ENCODE peak calls at places on chromosomes 2 and 18, in ten cellular contexts. V is A673, W is endothelial cell of umbilical vein, D is WERI-Rb-1, O is neural progenitor cell, F is cardiac muscle cell, Z is psoas muscle, J is body of pancreas, G is heart left ventricle, Q is Peyer's patch. K is an unnamed sample.

GRCh38 chr2:152050915-152051314 is 47.9 kb downstream of the CACNB4 start:
- DNase-seq in V (no peak), W (no peak), D (no peak), O (no peak), F (no peak), Z (no peak), J (no peak), G (no peak), Q (no peak), K (no peak)

GRCh38 chr2:101200714-101201113 is 49.5 kb upstream of the TBC1D8 start:
- DNase-seq in V (no peak), W (peak; percentile 74), D (no peak), O (no peak), F (peak; percentile 6), Z (no peak), J (no peak), G (no peak), Q (no peak), K (peak; percentile 69)

GRCh38 chr2:219688560-219689445 is 61.4 kb downstream of the SLC4A3 start:
- DNase-seq in V (no peak), W (no peak), D (no peak), O (no peak), F (peak; percentile 89), Z (no peak), J (no peak), G (peak; percentile 64), Q (no peak), K (peak; percentile 96)

GRCh38 chr2:161952722-161953322 is 121.2 kb downstream of the DPP4 start:
- DNase-seq in V (no peak), W (no peak), D (no peak), O (no peak), F (no peak), Z (no peak), J (no peak), G (no peak), Q (no peak), K (no peak)

GRCh38 chr2:159613515-159614336 is 2.6 kb downstream of the BAZ2B start:
- DNase-seq in V (peak; percentile 61), W (peak; percentile 72), D (no peak), O (no peak), F (peak; percentile 44), Z (no peak), J (no peak), G (no peak), Q (no peak), K (peak; percentile 65)

GRCh38 chr2:34031097-34031496 is 432.0 kb upstream of the FAM98A start:
- DNase-seq in V (no peak), W (no peak), D (no peak), O (peak; percentile 6), F (no peak), Z (no peak), J (no peak), G (no peak), Q (no peak), K (no peak)

GRCh38 chr2:159804941-159805340 is 6.9 kb upstream of the CD302 start:
- DNase-seq in V (no peak), W (no peak), D (no peak), O (no peak), F (no peak), Z (no peak), J (peak; percentile 11), G (no peak), Q (no peak), K (no peak)

GRCh38 chr2:191565647-191566198 is 112.2 kb upstream of the NABP1 start:
- DNase-seq in V (no peak), W (no peak), D (no peak), O (no peak), F (peak; percentile 13), Z (no peak), J (no peak), G (no peak), Q (peak; percentile 52), K (no peak)

GRCh38 chr2:67463810-67464209 is 66.7 kb downstream of the ETAA1 start:
- DNase-seq in V (no peak), W (peak; percentile 17), D (no peak), O (no peak), F (no peak), Z (no peak), J (no peak), G (no peak), Q (no peak), K (peak; percentile 92)

GRCh38 chr2:79084495-79085135 is 3.2 kb downstream of the REG1B start:
- DNase-seq in V (no peak), W (no peak), D (no peak), O (no peak), F (no peak), Z (no peak), J (peak; percentile 58), G (no peak), Q (no peak), K (no peak)

GRCh38 chr18:48136051-48136543 is 205.6 kb upstream of the SMAD2 start:
- DNase-seq in V (no peak), W (no peak), D (peak; percentile 54), O (peak; percentile 37), F (no peak), Z (peak; percentile 59), J (peak; percentile 28), G (peak; percentile 58), Q (no peak), K (no peak)

GRCh38 chr2:21793461-21793860 is 669.7 kb downstream of the TDRD15 start:
- DNase-seq in V (no peak), W (no peak), D (no peak), O (no peak), F (no peak), Z (no peak), J (no peak), G (no peak), Q (no peak), K (no peak)

GRCh38 chr18:48153641-48154481 is 223.4 kb upstream of the SMAD2 start:
- DNase-seq in V (no peak), W (no peak), D (no peak), O (no peak), F (peak; percentile 88), Z (no peak), J (peak; percentile 51), G (no peak), Q (no peak), K (peak; percentile 85)

GRCh38 chr2:224039080-224039769 is at the start of gene SERPINE2:
- DNase-seq in V (peak; percentile 89), W (peak; percentile 41), D (peak; percentile 83), O (peak; percentile 88), F (peak; percentile 62), Z (peak; percentile 78), J (peak; percentile 22), G (peak; percentile 71), Q (peak; percentile 75), K (peak; percentile 56)

GRCh38 chr2:196453613-196454047 is 185.9 kb upstream of the CCDC150 start:
- DNase-seq in V (peak; percentile 57), W (peak; percentile 78), D (peak; percentile 50), O (peak; percentile 63), F (peak; percentile 75), Z (no peak), J (peak; percentile 31), G (no peak), Q (peak; percentile 62), K (peak; percentile 74)

GRCh38 chr2:88180594-88181240 is 10.6 kb downstream of the THNSL2 start:
- DNase-seq in V (peak; percentile 12), W (no peak), D (no peak), O (no peak), F (peak; percentile 15), Z (no peak), J (no peak), G (no peak), Q (no peak), K (no peak)

DNA sequence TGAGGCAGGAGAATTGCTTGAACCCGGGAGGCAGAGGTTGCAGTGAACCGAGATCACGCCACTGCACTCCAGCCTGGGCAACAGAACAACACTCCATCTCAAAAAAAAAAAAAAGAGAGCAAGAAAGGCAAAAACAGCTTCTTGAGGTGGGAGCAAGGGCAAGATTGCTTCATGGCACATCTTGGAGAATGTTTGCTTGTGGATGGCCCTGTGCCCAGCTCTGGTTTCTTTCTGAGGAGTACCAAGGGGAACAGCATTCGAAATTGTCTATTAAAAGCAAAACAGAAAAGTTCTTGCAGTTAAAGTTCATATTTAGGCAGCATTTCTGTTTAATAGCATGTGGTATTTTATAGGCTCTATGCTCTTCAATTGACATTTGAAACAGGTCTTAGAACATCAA is 154.5 kb downstream of the UXS1 start:
- DNase-seq in V (no peak), W (no peak), D (no peak), O (no peak), F (peak; percentile 13), Z (no peak), J (no peak), G (no peak), Q (no peak), K (no peak)
- TF ChIP-seq CTCF in V (no peak), W (no peak), D (no peak), O (no peak), F (no peak), Z (no peak), J (no peak), G (no peak), Q (no peak), K (no peak)

GRCh38 chr2:30145826-30146336 is 926 bp upstream of the YPEL5 start:
- DNase-seq in V (no peak), W (no peak), D (no peak), O (no peak), F (peak; percentile 21), Z (no peak), J (no peak), G (no peak), Q (no peak), K (peak; percentile 43)
- H3K27ac ChIP-seq in V (peak overlapping the region; percentile 57), W (peak overlapping the region; percentile 25), D (peak overlapping the region; percentile 46), O (no peak overlapping the region), F (peak overlapping the region; percentile 70), Z (peak overlapping the region; percentile 88), J (peak overlapping the region; percentile 100), G (peak overlapping the region; percentile 62), Q (peak overlapping the region; percentile 100), K (peak overlapping the region; percentile 72)

DNA sequence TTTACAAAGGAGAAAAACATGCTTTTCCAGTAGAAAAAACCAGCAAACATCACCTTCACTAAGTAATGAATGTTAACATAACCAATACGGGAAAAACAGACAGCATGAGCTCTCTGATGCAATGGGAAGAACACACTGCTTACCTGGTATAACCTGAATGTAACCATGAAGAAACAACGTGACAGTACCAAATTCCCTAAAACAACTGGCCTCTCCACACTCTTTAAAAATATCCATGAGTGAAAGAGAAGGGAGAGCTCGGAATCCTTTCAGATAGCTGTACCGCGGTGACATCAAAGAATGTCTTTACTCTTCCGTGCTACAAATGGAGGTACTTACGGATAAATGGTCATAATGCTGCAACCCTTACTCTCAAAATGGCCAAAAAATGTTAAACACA is 32.1 kb downstream of the SAP130 start:
- DNase-seq in V (no peak), W (no peak), D (no peak), O (no peak), F (no peak), Z (no peak), J (no peak), G (no peak), Q (no peak), K (no peak)
- H3K36me3 ChIP-seq in V (peaks cover 57% of the 10 kb centered on the region), W (peaks cover 23% of the 10 kb centered on the region), D (peaks cover 76% of the 10 kb centered on the region), O (peaks cover 28% of the 10 kb centered on the region), F (peaks cover 64% of the 10 kb centered on the region), Z (peaks cover 98% of the 10 kb centered on the region), J (peaks cover 24% of the 10 kb centered on the region), G (peaks cover 97% of the 10 kb centered on the region), Q (peaks cover 98% of the 10 kb centered on the region), K (peaks cover 12% of the 10 kb centered on the region)

DNA sequence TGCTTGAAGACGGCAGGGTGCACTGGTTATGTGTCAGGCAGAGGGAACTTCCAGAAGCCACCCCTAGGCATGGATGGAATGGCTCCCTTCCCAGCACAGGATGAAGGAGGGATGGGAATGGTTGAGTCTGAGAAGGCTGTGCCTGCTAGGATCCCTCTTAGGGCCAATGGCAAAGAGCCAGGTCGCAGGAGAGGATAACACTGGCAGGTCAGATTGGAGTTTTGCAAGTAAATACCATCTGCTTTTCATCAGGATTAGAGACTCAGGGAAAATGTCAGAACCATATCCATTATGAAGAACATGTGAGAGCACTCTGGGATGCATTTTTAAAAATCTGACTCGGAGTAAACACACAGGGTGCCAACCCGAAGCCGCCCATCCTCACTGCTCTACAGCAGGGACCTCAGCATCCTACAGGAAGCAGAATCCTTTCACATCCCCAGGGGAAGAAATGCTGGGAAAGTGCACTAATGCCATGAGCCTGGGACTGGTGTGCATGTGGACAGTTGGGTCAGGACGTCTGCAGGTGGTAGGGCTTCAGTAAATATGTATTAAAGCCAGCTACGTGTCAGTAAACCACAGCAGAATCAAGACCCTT is 139.9 kb downstream of the MYT1L start:
- DNase-seq in V (no peak), W (no peak), D (no peak), O (no peak), F (no peak), Z (no peak), J (no peak), G (no peak), Q (no peak), K (no peak)
- TF ChIP-seq CTCF in V (no peak), W (no peak), D (no peak), O (no peak), F (no peak), Z (no peak), J (no peak), G (no peak), Q (no peak), K (no peak)

K was measured in fibroblast of lung.